ENCODE peak calls at places on chromosomes 12 and 14, in ten cellular contexts. One of them, this sample, is unnamed.

GRCh38 chr12:7375145-7375543 is 68.8 kb downstream of the CD163L1 start:
- DNase-seq in brain microvascular endothelial cell: no peak
- DNase-seq in fibroblast of lung: no peak
- DNase-seq in PC-3: peak; percentile 32
- DNase-seq in thyroid gland: no peak
- DNase-seq in astrocyte of the cerebellum: no peak
- DNase-seq in fibroblast of the aortic adventitia: no peak
- DNase-seq in AG04449: no peak
- DNase-seq in heart right ventricle: no peak
- DNase-seq in fibroblast of pulmonary artery: no peak
- DNase-seq in this sample: no peak

GRCh38 chr14:93090826-93091583 is 24.7 kb downstream of the ITPK1 start:
- DNase-seq in fibroblast of lung: no peak
- DNase-seq in fibroblast of the aortic adventitia: peak; percentile 13
- DNase-seq in thyroid gland: no peak
- DNase-seq in astrocyte of the cerebellum: no peak
- DNase-seq in AG04449: no peak
- DNase-seq in fibroblast of pulmonary artery: peak; percentile 29
- DNase-seq in heart right ventricle: peak; percentile 48
- DNase-seq in PC-3: no peak
- DNase-seq in brain microvascular endothelial cell: no peak
- DNase-seq in this sample: no peak

GRCh38 chr14:95784137-95784536 is 70.2 kb upstream of the TCL1A start:
- DNase-seq in fibroblast of lung: peak; percentile 12
- DNase-seq in fibroblast of the aortic adventitia: peak; percentile 49
- DNase-seq in PC-3: peak; percentile 42
- DNase-seq in astrocyte of the cerebellum: peak; percentile 16
- DNase-seq in brain microvascular endothelial cell: peak; percentile 33
- DNase-seq in AG04449: no peak
- DNase-seq in fibroblast of pulmonary artery: peak; percentile 32
- DNase-seq in heart right ventricle: no peak
- DNase-seq in thyroid gland: no peak
- DNase-seq in this sample: no peak

GRCh38 chr14:70333703-70334102 is 25.8 kb downstream of the COX16 start:
- DNase-seq in astrocyte of the cerebellum: no peak
- DNase-seq in heart right ventricle: no peak
- DNase-seq in PC-3: no peak
- DNase-seq in brain microvascular endothelial cell: no peak
- DNase-seq in fibroblast of the aortic adventitia: no peak
- DNase-seq in fibroblast of pulmonary artery: no peak
- DNase-seq in fibroblast of lung: no peak
- DNase-seq in AG04449: no peak
- DNase-seq in thyroid gland: no peak
- DNase-seq in this sample: no peak

GRCh38 chr12:401235-402126 is at the start of gene CCDC77:
- DNase-seq in PC-3: peak; percentile 95
- DNase-seq in fibroblast of the aortic adventitia: peak; percentile 91
- DNase-seq in thyroid gland: peak; percentile 88
- DNase-seq in AG04449: peak; percentile 40
- DNase-seq in fibroblast of pulmonary artery: peak; percentile 94
- DNase-seq in astrocyte of the cerebellum: peak; percentile 79
- DNase-seq in brain microvascular endothelial cell: peak; percentile 90
- DNase-seq in fibroblast of lung: peak; percentile 92
- DNase-seq in heart right ventricle: peak; percentile 87
- DNase-seq in this sample: peak; percentile 95

GRCh38 chr14:68792830-68793733 is at the start of gene ZFP36L1:
- DNase-seq in astrocyte of the cerebellum: peak; percentile 90
- DNase-seq in fibroblast of lung: peak; percentile 99
- DNase-seq in fibroblast of pulmonary artery: peak; percentile 99
- DNase-seq in heart right ventricle: peak; percentile 93
- DNase-seq in brain microvascular endothelial cell: peak; percentile 85
- DNase-seq in thyroid gland: peak; percentile 95
- DNase-seq in AG04449: peak; percentile 78
- DNase-seq in fibroblast of the aortic adventitia: peak; percentile 98
- DNase-seq in PC-3: peak; percentile 93
- DNase-seq in this sample: peak; percentile 89

GRCh38 chr12:123151679-123152454 is 977 bp upstream of the PITPNM2 start:
- DNase-seq in PC-3: no peak
- DNase-seq in thyroid gland: peak; percentile 72
- DNase-seq in fibroblast of lung: no peak
- DNase-seq in fibroblast of pulmonary artery: no peak
- DNase-seq in astrocyte of the cerebellum: no peak
- DNase-seq in brain microvascular endothelial cell: no peak
- DNase-seq in heart right ventricle: no peak
- DNase-seq in AG04449: no peak
- DNase-seq in fibroblast of the aortic adventitia: no peak
- DNase-seq in this sample: no peak

GRCh38 chr14:104859900-104860299 is 5.2 kb upstream of the CEP170B start:
- DNase-seq in brain microvascular endothelial cell: no peak
- DNase-seq in astrocyte of the cerebellum: no peak
- DNase-seq in thyroid gland: no peak
- DNase-seq in heart right ventricle: no peak
- DNase-seq in fibroblast of lung: no peak
- DNase-seq in PC-3: no peak
- DNase-seq in AG04449: no peak
- DNase-seq in fibroblast of pulmonary artery: no peak
- DNase-seq in fibroblast of the aortic adventitia: no peak
- DNase-seq in this sample: no peak

GRCh38 chr12:40171501-40171900 is 53.3 kb upstream of the LRRK2 start:
- DNase-seq in fibroblast of lung: peak; percentile 5
- DNase-seq in fibroblast of the aortic adventitia: peak; percentile 24
- DNase-seq in heart right ventricle: no peak
- DNase-seq in astrocyte of the cerebellum: no peak
- DNase-seq in PC-3: peak; percentile 20
- DNase-seq in thyroid gland: no peak
- DNase-seq in fibroblast of pulmonary artery: peak; percentile 19
- DNase-seq in brain microvascular endothelial cell: no peak
- DNase-seq in AG04449: no peak
- DNase-seq in this sample: no peak

GRCh38 chr12:45388545-45388944 is 172.7 kb downstream of the ANO6 start:
- DNase-seq in brain microvascular endothelial cell: peak; percentile 39
- DNase-seq in astrocyte of the cerebellum: peak; percentile 43
- DNase-seq in heart right ventricle: no peak
- DNase-seq in thyroid gland: peak; percentile 9
- DNase-seq in fibroblast of the aortic adventitia: peak; percentile 77
- DNase-seq in AG04449: no peak
- DNase-seq in PC-3: peak; percentile 60
- DNase-seq in fibroblast of pulmonary artery: peak; percentile 75
- DNase-seq in fibroblast of lung: peak; percentile 75
- DNase-seq in this sample: no peak

DNA sequence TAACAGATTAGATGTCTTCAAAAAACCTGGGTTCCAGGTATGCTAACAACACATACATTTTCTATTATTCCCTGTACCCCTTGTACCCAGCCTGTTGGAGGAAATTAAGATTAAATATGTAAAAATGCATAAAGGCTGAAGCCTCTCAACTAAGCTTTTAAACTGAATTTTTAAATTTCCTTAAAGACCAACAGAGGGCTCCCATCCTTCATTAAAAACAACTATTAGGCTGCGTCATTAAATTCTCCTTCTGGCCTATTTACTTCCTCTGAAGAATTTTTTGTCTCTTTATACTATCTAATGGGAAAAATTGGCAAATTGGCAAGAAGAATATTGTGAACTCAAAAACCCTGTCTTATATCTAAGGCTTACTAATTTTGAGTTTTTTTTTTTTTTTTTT is 21.8 kb downstream of the SENP1 start:
- DNase-seq in thyroid gland: no peak
- DNase-seq in astrocyte of the cerebellum: peak; percentile 9
- DNase-seq in AG04449: no peak
- DNase-seq in heart right ventricle: no peak
- DNase-seq in brain microvascular endothelial cell: no peak
- DNase-seq in PC-3: peak; percentile 25
- DNase-seq in fibroblast of the aortic adventitia: peak; percentile 58
- DNase-seq in fibroblast of lung: peak; percentile 55
- DNase-seq in fibroblast of pulmonary artery: peak; percentile 43
- DNase-seq in this sample: no peak
- TF ChIP-seq CTCF in thyroid gland: peak; percentile 30
- TF ChIP-seq CTCF in astrocyte of the cerebellum: no peak
- TF ChIP-seq CTCF in AG04449: no peak
- TF ChIP-seq CTCF in heart right ventricle: peak; percentile 58
- TF ChIP-seq CTCF in brain microvascular endothelial cell: peak; percentile 5
- TF ChIP-seq CTCF in PC-3: peak; percentile 51
- TF ChIP-seq CTCF in fibroblast of the aortic adventitia: peak; percentile 1
- TF ChIP-seq CTCF in fibroblast of lung: no peak
- TF ChIP-seq CTCF in fibroblast of pulmonary artery: peak; percentile 17
- TF ChIP-seq CTCF in this sample: no peak

GRCh38 chr12:55973598-55974307 is at the start of gene RAB5B:
- DNase-seq in thyroid gland: peak; percentile 100
- DNase-seq in astrocyte of the cerebellum: peak; percentile 100
- DNase-seq in AG04449: peak; percentile 100
- DNase-seq in fibroblast of pulmonary artery: peak; percentile 100
- DNase-seq in fibroblast of the aortic adventitia: peak; percentile 100
- DNase-seq in fibroblast of lung: peak; percentile 100
- DNase-seq in brain microvascular endothelial cell: peak; percentile 100
- DNase-seq in heart right ventricle: peak; percentile 97
- DNase-seq in PC-3: peak; percentile 100
- DNase-seq in this sample: peak; percentile 93
- TF ChIP-seq CTCF in thyroid gland: no peak
- TF ChIP-seq CTCF in astrocyte of the cerebellum: no peak
- TF ChIP-seq CTCF in AG04449: no peak
- TF ChIP-seq CTCF in fibroblast of pulmonary artery: peak; percentile 31
- TF ChIP-seq CTCF in fibroblast of the aortic adventitia: peak; percentile 46
- TF ChIP-seq CTCF in fibroblast of lung: peak; percentile 40
- TF ChIP-seq CTCF in brain microvascular endothelial cell: no peak
- TF ChIP-seq CTCF in heart right ventricle: peak; percentile 25
- TF ChIP-seq CTCF in PC-3: no peak
- TF ChIP-seq CTCF in this sample: no peak

GRCh38 chr12:109020750-109021380 is at the start of gene SVOP:
- DNase-seq in fibroblast of pulmonary artery: peak; percentile 85
- DNase-seq in astrocyte of the cerebellum: peak; percentile 68
- DNase-seq in fibroblast of the aortic adventitia: peak; percentile 74
- DNase-seq in heart right ventricle: peak; percentile 83
- DNase-seq in fibroblast of lung: peak; percentile 76
- DNase-seq in AG04449: peak; percentile 17
- DNase-seq in brain microvascular endothelial cell: peak; percentile 87
- DNase-seq in PC-3: peak; percentile 79
- DNase-seq in thyroid gland: peak; percentile 77
- DNase-seq in this sample: peak; percentile 16
- TF ChIP-seq CTCF in fibroblast of pulmonary artery: no peak
- TF ChIP-seq CTCF in astrocyte of the cerebellum: no peak
- TF ChIP-seq CTCF in fibroblast of the aortic adventitia: no peak
- TF ChIP-seq CTCF in heart right ventricle: no peak
- TF ChIP-seq CTCF in fibroblast of lung: no peak
- TF ChIP-seq CTCF in AG04449: no peak
- TF ChIP-seq CTCF in brain microvascular endothelial cell: no peak
- TF ChIP-seq CTCF in PC-3: no peak
- TF ChIP-seq CTCF in thyroid gland: no peak
- TF ChIP-seq CTCF in this sample: no peak

GRCh38 chr12:116201908-116202307 is 75.6 kb downstream of the MED13L start:
- DNase-seq in thyroid gland: no peak
- DNase-seq in PC-3: no peak
- DNase-seq in astrocyte of the cerebellum: no peak
- DNase-seq in fibroblast of the aortic adventitia: peak; percentile 46
- DNase-seq in brain microvascular endothelial cell: peak; percentile 16
- DNase-seq in fibroblast of pulmonary artery: no peak
- DNase-seq in AG04449: peak; percentile 19
- DNase-seq in fibroblast of lung: peak; percentile 19
- DNase-seq in heart right ventricle: no peak
- DNase-seq in this sample: no peak

GRCh38 chr12:116201359-116201758 is 76.1 kb downstream of the MED13L start:
- DNase-seq in brain microvascular endothelial cell: no peak
- DNase-seq in PC-3: no peak
- DNase-seq in thyroid gland: no peak
- DNase-seq in astrocyte of the cerebellum: no peak
- DNase-seq in fibroblast of the aortic adventitia: no peak
- DNase-seq in fibroblast of pulmonary artery: no peak
- DNase-seq in heart right ventricle: no peak
- DNase-seq in AG04449: no peak
- DNase-seq in fibroblast of lung: no peak
- DNase-seq in this sample: no peak

GRCh38 chr12:116202433-116202832 is 75.1 kb downstream of the MED13L start:
- DNase-seq in PC-3: no peak
- DNase-seq in brain microvascular endothelial cell: no peak
- DNase-seq in AG04449: no peak
- DNase-seq in fibroblast of lung: peak; percentile 18
- DNase-seq in fibroblast of the aortic adventitia: peak; percentile 37
- DNase-seq in thyroid gland: no peak
- DNase-seq in astrocyte of the cerebellum: no peak
- DNase-seq in heart right ventricle: no peak
- DNase-seq in fibroblast of pulmonary artery: no peak
- DNase-seq in this sample: no peak

GRCh38 chr12:116204169-116204568 is 73.3 kb downstream of the MED13L start:
- DNase-seq in thyroid gland: no peak
- DNase-seq in fibroblast of lung: no peak
- DNase-seq in astrocyte of the cerebellum: no peak
- DNase-seq in fibroblast of the aortic adventitia: peak; percentile 34
- DNase-seq in brain microvascular endothelial cell: no peak
- DNase-seq in AG04449: no peak
- DNase-seq in fibroblast of pulmonary artery: no peak
- DNase-seq in PC-3: no peak
- DNase-seq in heart right ventricle: no peak
- DNase-seq in this sample: no peak

DNA sequence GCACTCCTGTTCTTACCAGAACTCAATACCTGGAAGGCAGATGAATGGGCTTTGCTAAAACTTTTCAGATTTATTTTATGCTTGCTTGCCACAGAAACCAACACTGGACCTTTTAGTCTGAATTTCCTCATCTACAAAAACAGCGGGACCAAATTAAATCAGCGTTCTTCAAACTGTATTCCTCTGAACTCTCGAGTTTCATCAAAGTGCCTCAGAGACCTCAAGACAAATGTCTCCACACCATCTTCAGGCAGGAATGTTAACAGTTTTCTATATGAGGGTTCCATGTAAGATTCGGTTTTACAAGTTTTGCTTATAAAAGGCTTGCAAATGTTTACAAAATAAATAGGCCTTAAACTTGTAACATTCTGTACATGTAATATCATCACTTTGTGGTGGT is 74.6 kb downstream of the MED13L start:
- DNase-seq in brain microvascular endothelial cell: peak; percentile 9
- DNase-seq in fibroblast of lung: peak; percentile 32
- DNase-seq in fibroblast of pulmonary artery: no peak
- DNase-seq in thyroid gland: no peak
- DNase-seq in astrocyte of the cerebellum: no peak
- DNase-seq in fibroblast of the aortic adventitia: peak; percentile 21
- DNase-seq in AG04449: no peak
- DNase-seq in heart right ventricle: no peak
- DNase-seq in PC-3: no peak
- DNase-seq in this sample: no peak
- TF ChIP-seq CTCF in brain microvascular endothelial cell: peak; percentile 47
- TF ChIP-seq CTCF in fibroblast of lung: no peak
- TF ChIP-seq CTCF in fibroblast of pulmonary artery: peak; percentile 2
- TF ChIP-seq CTCF in thyroid gland: no peak
- TF ChIP-seq CTCF in astrocyte of the cerebellum: peak; percentile 30
- TF ChIP-seq CTCF in fibroblast of the aortic adventitia: peak; percentile 20
- TF ChIP-seq CTCF in AG04449: peak; percentile 30
- TF ChIP-seq CTCF in heart right ventricle: no peak
- TF ChIP-seq CTCF in PC-3: no peak
- TF ChIP-seq CTCF in this sample: no peak

This sample was measured in natural killer cell.